ENCODE peak calls at places on chromosomes 3 and 15, in four cellular contexts. P, Y, B and T are unnamed samples.

GRCh38 chr3:156548041-156548687 is 6.8 kb downstream of the SSR3 start:
- DNase-seq in P (no peak), Y (no peak), B (peak; percentile 25), T (peak; percentile 45)

GRCh38 chr3:118536764-118537163 is 497.9 kb downstream of the IGSF11 start:
- DNase-seq in P (no peak), Y (no peak), B (no peak), T (no peak)

GRCh38 chr15:32668942-32669341 is 27.4 kb downstream of the SCG5 start:
- DNase-seq in P (no peak), Y (no peak), B (no peak), T (no peak)

GRCh38 chr15:64599226-64599625 is 138.8 kb downstream of the ZNF609 start:
- DNase-seq in P (no peak), Y (no peak), B (no peak), T (no peak)

GRCh38 chr3:127161236-127161635 is 31.7 kb upstream of the PRR23E start:
- DNase-seq in P (no peak), Y (no peak), B (no peak), T (no peak)

GRCh38 chr3:59609967-59610366 is 560.1 kb upstream of the CFAP20DC start:
- DNase-seq in P (no peak), Y (peak; percentile 58), B (no peak), T (peak; percentile 24)

GRCh38 chr3:125061170-125061569 is 5.4 kb upstream of the HEG1 start:
- DNase-seq in P (no peak), Y (no peak), B (peak; percentile 99), T (peak; percentile 98)

GRCh38 chr3:177465243-177465642 is 268.0 kb upstream of the TBL1XR1 start:
- DNase-seq in P (no peak), Y (no peak), B (peak; percentile 53), T (no peak)

GRCh38 chr15:88493811-88494210 is 26.3 kb downstream of the MRPS11 start:
- DNase-seq in P (no peak), Y (no peak), B (no peak), T (no peak)

GRCh38 chr3:162224736-162225135 is 728.1 kb downstream of the OTOL1 start:
- DNase-seq in P (no peak), Y (no peak), B (no peak), T (peak; percentile 4)

GRCh38 chr15:61575597-61575996 is 346.5 kb upstream of the RORA start:
- DNase-seq in P (no peak), Y (no peak), B (no peak), T (no peak)

GRCh38 chr15:47813985-47814384 is 96.7 kb downstream of the SEMA6D start:
- DNase-seq in P (no peak), Y (no peak), B (no peak), T (no peak)

GRCh38 chr15:23538657-23539056 is 26.8 kb upstream of the MKRN3 start:
- DNase-seq in P (no peak), Y (no peak), B (no peak), T (no peak)

GRCh38 chr3:130925628-130926027 is 31.7 kb downstream of the ATP2C1 start:
- DNase-seq in P (no peak), Y (peak; percentile 52), B (peak; percentile 35), T (no peak)

GRCh38 chr15:48315041-48315440 is 16.2 kb upstream of the DUT start:
- DNase-seq in P (no peak), Y (no peak), B (no peak), T (no peak)

GRCh38 chr15:85427286-85428028 is 47.1 kb downstream of the AKAP13 start:
- DNase-seq in P (no peak), Y (peak; percentile 75), B (no peak), T (no peak)

GRCh38 chr3:15997274-15997943 is 177.1 kb upstream of the GALNT15 start:
- DNase-seq in P (no peak), Y (no peak), B (no peak), T (no peak)

GRCh38 chr3:56775931-56776461 is 25.8 kb downstream of the ARHGEF3 start:
- DNase-seq in P (no peak), Y (peak; percentile 6), B (no peak), T (peak; percentile 50)

GRCh38 chr3:52446631-52447511 is 2.0 kb upstream of the SEMA3G start:
- DNase-seq in P (peak; percentile 64), Y (peak; percentile 45), B (peak; percentile 56), T (peak; percentile 67)

GRCh38 chr3:12015627-12016026 is 11.4 kb downstream of the SYN2 start:
- DNase-seq in P (no peak), Y (no peak), B (no peak), T (no peak)

GRCh38 chr3:15241341-15241740 is 35.3 kb downstream of the CAPN7 start:
- DNase-seq in P (no peak), Y (peak; percentile 6), B (peak; percentile 31), T (peak; percentile 18)

GRCh38 chr15:57541805-57542504 is 49.7 kb upstream of the MYZAP start:
- DNase-seq in P (no peak), Y (peak; percentile 66), B (peak; percentile 87), T (peak; percentile 76)

GRCh38 chr15:58314593-58315216 is 117.1 kb upstream of the LIPC start:
- DNase-seq in P (no peak), Y (no peak), B (no peak), T (no peak)

GRCh38 chr3:153350420-153350819 is 188.4 kb downstream of the RAP2B start:
- DNase-seq in P (no peak), Y (peak; percentile 70), B (peak; percentile 71), T (peak; percentile 52)

GRCh38 chr3:149480326-149481017 is 6.0 kb downstream of the TM4SF4 start:
- DNase-seq in P (no peak), Y (peak; percentile 89), B (peak; percentile 91), T (peak; percentile 80)

GRCh38 chr3:128548426-128549282 is 55.7 kb upstream of the GATA2 start:
- DNase-seq in P (no peak), Y (peak; percentile 65), B (peak; percentile 64), T (no peak)

GRCh38 chr3:183274609-183275008 is 21.6 kb downstream of the B3GNT5 start:
- DNase-seq in P (no peak), Y (peak; percentile 71), B (no peak), T (no peak)

GRCh38 chr3:36924748-36925521 is 19.9 kb downstream of the TRANK1 start:
- DNase-seq in P (no peak), Y (no peak), B (no peak), T (no peak)

GRCh38 chr15:94236638-94237037 is 5.3 kb downstream of the MCTP2 start:
- DNase-seq in P (no peak), Y (peak; percentile 23), B (no peak), T (peak; percentile 46)

GRCh38 chr3:196684548-196685407 is 27.3 kb downstream of the CEP19 start:
- DNase-seq in P (peak; percentile 46), Y (peak; percentile 63), B (peak; percentile 77), T (peak; percentile 61)

GRCh38 chr15:51737538-51738305 is at the start of gene LYSMD2:
- DNase-seq in P (peak; percentile 48), Y (peak; percentile 56), B (no peak), T (peak; percentile 63)

GRCh38 chr15:69954726-69955125 is 143.0 kb downstream of the TLE3 start:
- DNase-seq in P (no peak), Y (no peak), B (no peak), T (no peak)

GRCh38 chr3:72288955-72289707 is 504.2 kb upstream of the PROK2 start:
- DNase-seq in P (no peak), Y (peak; percentile 60), B (no peak), T (no peak)

GRCh38 chr3:140432176-140432753 is 245.6 kb upstream of the TRIM42 start:
- DNase-seq in P (no peak), Y (peak; percentile 25), B (no peak), T (no peak)

GRCh38 chr3:13747627-13748026 is 132.2 kb downstream of the WNT7A start:
- DNase-seq in P (no peak), Y (no peak), B (no peak), T (no peak)

GRCh38 chr15:45387379-45388007 is 9.1 kb upstream of the GATM start:
- DNase-seq in P (no peak), Y (no peak), B (no peak), T (peak; percentile 10)

GRCh38 chr15:77023576-77024272 is 28.8 kb downstream of the PSTPIP1 start:
- DNase-seq in P (no peak), Y (no peak), B (no peak), T (no peak)

GRCh38 chr3:69012111-69012835 is 1.2 kb downstream of the EOGT start:
- DNase-seq in P (no peak), Y (peak; percentile 9), B (peak; percentile 62), T (peak; percentile 17)

GRCh38 chr3:106392905-106393304 is 524.1 kb upstream of the CBLB start:
- DNase-seq in P (no peak), Y (no peak), B (peak; percentile 24), T (peak; percentile 43)

GRCh38 chr3:76107935-76108570 is 322.7 kb upstream of the ZNF717 start:
- DNase-seq in P (no peak), Y (peak; percentile 51), B (peak; percentile 25), T (peak; percentile 57)